ENCODE peak calls at places on chromosome 19, in eight cellular contexts. C, L, S, J, M, V, D and K are unnamed samples.

GRCh38 chr19:8459095-8459494 is 14.3 kb downstream of the HNRNPM start:
- DNase-seq in C (no peak), L (no peak), S (no peak), J (no peak), M (no peak), V (no peak), D (no peak), K (no peak)

GRCh38 chr19:18659281-18660050 is 22.6 kb downstream of the KLHL26 start:
- DNase-seq in C (no peak), L (no peak), S (no peak), J (peak), M (no peak), V (peak), D (no peak), K (no peak)

GRCh38 chr19:912181-913079 is 589 bp downstream of the R3HDM4 start:
- DNase-seq in C (no peak), L (no peak), S (no peak), J (no peak), M (no peak), V (peak), D (no peak), K (no peak)

GRCh38 chr19:40413291-40413994 is at the start of gene PRX:
- DNase-seq in C (no peak), L (no peak), S (peak), J (peak), M (no peak), V (no peak), D (no peak), K (no peak)

GRCh38 chr19:34104099-34104498 is 68.2 kb upstream of the LSM14A start:
- DNase-seq in C (no peak), L (no peak), S (no peak), J (no peak), M (no peak), V (no peak), D (no peak), K (no peak)

GRCh38 chr19:18055967-18056366 is 30.8 kb downstream of the IL12RB1 start:
- DNase-seq in C (no peak), L (no peak), S (no peak), J (no peak), M (no peak), V (no peak), D (no peak), K (no peak)

GRCh38 chr19:47848871-47849473 is 10.1 kb upstream of the TPRX2 start:
- DNase-seq in C (no peak), L (no peak), S (peak), J (no peak), M (no peak), V (peak), D (peak), K (peak)

GRCh38 chr19:38361633-38362075 is 12.7 kb upstream of the PSMD8 start:
- DNase-seq in C (peak), L (no peak), S (peak), J (peak), M (peak), V (peak), D (peak), K (peak)

GRCh38 chr19:55353803-55354697 is 469 bp downstream of the COX6B2 start:
- DNase-seq in C (peak), L (peak), S (peak), J (peak), M (no peak), V (peak), D (peak), K (peak)

GRCh38 chr19:584240-585001 is 5.3 kb upstream of the HCN2 start:
- DNase-seq in C (no peak), L (no peak), S (peak), J (peak), M (peak), V (peak), D (peak), K (peak)

GRCh38 chr19:1690570-1691307 is 38.3 kb upstream of the TCF3 start:
- DNase-seq in C (no peak), L (no peak), S (peak), J (peak), M (no peak), V (peak), D (peak), K (peak)

GRCh38 chr19:55325172-55325571 is at the start of gene TMEM150B:
- DNase-seq in C (no peak), L (no peak), S (no peak), J (no peak), M (no peak), V (no peak), D (no peak), K (no peak)

GRCh38 chr19:30719189-30719990 is 347.2 kb downstream of the ZNF536 start:
- DNase-seq in C (peak), L (no peak), S (peak), J (peak), M (peak), V (peak), D (peak), K (peak)

GRCh38 chr19:28424041-28424440 is 788.9 kb downstream of the UQCRFS1 start:
- DNase-seq in C (no peak), L (no peak), S (no peak), J (no peak), M (no peak), V (no peak), D (no peak), K (no peak)

GRCh38 chr19:55901369-55902079 is 30.6 kb downstream of the NLRP13 start:
- DNase-seq in C (no peak), L (no peak), S (no peak), J (no peak), M (no peak), V (no peak), D (no peak), K (no peak)

GRCh38 chr19:38559428-38560401 is 58.0 kb downstream of the MAP4K1 start:
- DNase-seq in C (peak), L (no peak), S (no peak), J (no peak), M (no peak), V (peak), D (peak), K (no peak)

GRCh38 chr19:1566392-1567115 is 1.6 kb downstream of the MEX3D start:
- DNase-seq in C (peak), L (peak), S (peak), J (peak), M (no peak), V (peak), D (no peak), K (peak)

GRCh38 chr19:38695832-38696732 is 48.2 kb downstream of the CAPN12 start:
- DNase-seq in C (no peak), L (no peak), S (no peak), J (no peak), M (no peak), V (no peak), D (no peak), K (peak)

GRCh38 chr19:32176591-32176990 is 168.8 kb upstream of the ZNF507 start:
- DNase-seq in C (no peak), L (no peak), S (no peak), J (no peak), M (no peak), V (no peak), D (no peak), K (no peak)

GRCh38 chr19:55437410-55437809 is 5.7 kb downstream of the SHISA7 start:
- DNase-seq in C (peak), L (no peak), S (peak), J (peak), M (no peak), V (peak), D (no peak), K (peak)

GRCh38 chr19:42198676-42199439 is 18.6 kb downstream of the DEDD2 start:
- DNase-seq in C (no peak), L (no peak), S (no peak), J (no peak), M (no peak), V (no peak), D (peak), K (no peak)

GRCh38 chr19:56751078-56751489 is 79.5 kb upstream of the ZNF835 start:
- DNase-seq in C (no peak), L (no peak), S (no peak), J (no peak), M (no peak), V (no peak), D (no peak), K (peak)

GRCh38 chr19:4580021-4580901 is 20.8 kb upstream of the SEMA6B start:
- DNase-seq in C (no peak), L (no peak), S (peak), J (no peak), M (no peak), V (no peak), D (no peak), K (no peak)

GRCh38 chr19:35760711-35761349 is 2.9 kb downstream of the PROSER3 start:
- DNase-seq in C (peak), L (no peak), S (no peak), J (no peak), M (no peak), V (no peak), D (no peak), K (no peak)

GRCh38 chr19:1675633-1676350 is 23.4 kb upstream of the TCF3 start:
- DNase-seq in C (no peak), L (no peak), S (no peak), J (no peak), M (no peak), V (no peak), D (no peak), K (peak)

GRCh38 chr19:49710372-49710951 is 19.5 kb downstream of the CPT1C start:
- DNase-seq in C (peak), L (peak), S (no peak), J (no peak), M (no peak), V (peak), D (no peak), K (no peak)